ENCODE peak calls at places on chromosomes 1 and 21, in five cellular contexts. W is stimulated activated CD4-positive, alpha-beta T cell treated with anti-CD3 and anti-CD28 coated beads, Interleukin-4, amount 100 ng/mL, for 4 hours; C is hypothalamus; P is amniotic stem cell; F is EL. O is an unnamed sample.

GRCh38 chr1:116134178-116134773 is 23.1 kb downstream of the MAB21L3 start:
- DNase-seq in W (no peak), C (no peak), P (no peak), F (peak), O (no peak)

GRCh38 chr1:114668373-114668772 is 1.5 kb downstream of the DENND2C start:
- DNase-seq in W (no peak), C (no peak), P (no peak), F (no peak), O (no peak)

GRCh38 chr1:40711465-40712404 is 20.2 kb downstream of the NFYC start:
- DNase-seq in W (no peak), C (no peak), P (no peak), F (peak), O (no peak)

GRCh38 chr1:203381151-203381751 is 30.3 kb upstream of the FMOD start:
- DNase-seq in W (no peak), C (no peak), P (no peak), F (no peak), O (no peak)

GRCh38 chr1:38097256-38097655 is 50.7 kb upstream of the POU3F1 start:
- DNase-seq in W (no peak), C (no peak), P (no peak), F (no peak), O (no peak)

GRCh38 chr21:33388188-33388587 is 15.0 kb upstream of the IFNGR2 start:
- DNase-seq in W (no peak), C (no peak), P (no peak), F (no peak), O (no peak)

GRCh38 chr1:53959664-53960250 is 13.6 kb downstream of the LRRC42 start:
- DNase-seq in W (no peak), C (no peak), P (no peak), F (peak), O (no peak)

GRCh38 chr1:26694185-26694572 is 1.6 kb upstream of the ARID1A start:
- DNase-seq in W (no peak), C (no peak), P (no peak), F (no peak), O (no peak)

GRCh38 chr1:56374026-56374974 is 205.1 kb downstream of the PLPP3 start:
- DNase-seq in W (no peak), C (no peak), P (no peak), F (peak), O (no peak)

GRCh38 chr1:233361876-233362275 is 34.4 kb downstream of the MAP3K21 start:
- DNase-seq in W (no peak), C (no peak), P (no peak), F (no peak), O (no peak)

GRCh38 chr1:94496076-94496755 is 45.3 kb downstream of the F3 start:
- DNase-seq in W (no peak), C (no peak), P (no peak), F (no peak), O (no peak)

GRCh38 chr1:89637496-89637895 is 4.6 kb downstream of the LRRC8C start:
- DNase-seq in W (no peak), C (no peak), P (no peak), F (no peak), O (no peak)

GRCh38 chr1:221574529-221574928 is 167.4 kb downstream of the DUSP10 start:
- DNase-seq in W (no peak), C (no peak), P (no peak), F (peak), O (no peak)

GRCh38 chr1:68141801-68142440 is 90.4 kb downstream of the WLS start:
- DNase-seq in W (no peak), C (no peak), P (no peak), F (no peak), O (no peak)